ENCODE peak calls at places on chromosomes 12 and 14, in five cellular contexts. One of them, this sample, is unnamed.

GRCh38 chr12:47317182-47317915 is 237.6 kb upstream of the AMIGO2 start:
- DNase-seq in GM06990: peak
- DNase-seq in HL-60: no peak
- DNase-seq in astrocyte of the spinal cord: no peak
- DNase-seq in thoracic aorta: no peak
- DNase-seq in this sample: peak

GRCh38 chr12:19654630-19655384 is 215.5 kb downstream of the AEBP2 start:
- DNase-seq in GM06990: no peak
- DNase-seq in astrocyte of the spinal cord: peak
- DNase-seq in HL-60: no peak
- DNase-seq in thoracic aorta: no peak
- DNase-seq in this sample: no peak

GRCh38 chr14:71319646-71320045 is 412.4 kb downstream of the PCNX1 start:
- DNase-seq in GM06990: no peak
- DNase-seq in HL-60: no peak
- DNase-seq in astrocyte of the spinal cord: no peak
- DNase-seq in thoracic aorta: no peak
- DNase-seq in this sample: no peak

GRCh38 chr12:101655400-101655799 is 42.0 kb upstream of the CHPT1 start:
- DNase-seq in GM06990: no peak
- DNase-seq in astrocyte of the spinal cord: no peak
- DNase-seq in HL-60: no peak
- DNase-seq in thoracic aorta: no peak
- DNase-seq in this sample: no peak

GRCh38 chr12:68539615-68539952 is 71.1 kb upstream of the RAP1B start:
- DNase-seq in thoracic aorta: no peak
- DNase-seq in astrocyte of the spinal cord: no peak
- DNase-seq in GM06990: no peak
- DNase-seq in HL-60: no peak
- DNase-seq in this sample: no peak

GRCh38 chr12:96329545-96329944 is 70.7 kb downstream of the CDK17 start:
- DNase-seq in HL-60: no peak
- DNase-seq in GM06990: no peak
- DNase-seq in thoracic aorta: no peak
- DNase-seq in astrocyte of the spinal cord: no peak
- DNase-seq in this sample: no peak

GRCh38 chr12:89695100-89695499 is 13.5 kb downstream of the ATP2B1 start:
- DNase-seq in HL-60: no peak
- DNase-seq in astrocyte of the spinal cord: peak
- DNase-seq in thoracic aorta: no peak
- DNase-seq in GM06990: no peak
- DNase-seq in this sample: no peak

GRCh38 chr12:64518396-64518795 is 66.5 kb downstream of the TBK1 start:
- DNase-seq in GM06990: no peak
- DNase-seq in thoracic aorta: no peak
- DNase-seq in HL-60: no peak
- DNase-seq in astrocyte of the spinal cord: no peak
- DNase-seq in this sample: no peak

GRCh38 chr12:95230313-95230712 is 12.7 kb downstream of the VEZT start:
- DNase-seq in GM06990: no peak
- DNase-seq in thoracic aorta: no peak
- DNase-seq in HL-60: no peak
- DNase-seq in astrocyte of the spinal cord: no peak
- DNase-seq in this sample: no peak

GRCh38 chr12:108175310-108175709 is 46.2 kb downstream of the WSCD2 start:
- DNase-seq in astrocyte of the spinal cord: no peak
- DNase-seq in thoracic aorta: no peak
- DNase-seq in HL-60: no peak
- DNase-seq in GM06990: no peak
- DNase-seq in this sample: no peak

DNA sequence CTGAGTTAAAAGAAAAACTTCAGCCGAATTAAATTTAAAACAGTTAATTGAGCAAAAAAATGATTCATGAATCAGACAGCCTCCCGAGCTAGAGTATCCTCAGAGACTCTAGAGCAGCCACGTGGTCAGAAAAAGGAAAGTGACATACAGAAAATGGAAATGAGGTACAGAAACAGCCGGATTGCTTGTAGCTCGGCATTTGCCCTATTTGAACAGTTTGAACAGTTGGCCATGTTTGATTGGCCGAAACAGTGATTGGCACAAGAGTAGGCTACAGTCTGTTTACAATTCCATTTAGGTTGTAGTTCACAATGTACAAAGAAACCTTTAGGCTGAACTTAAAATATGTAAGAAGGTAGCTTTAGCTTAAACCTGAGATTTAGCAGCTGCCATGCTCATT is 12.9 kb upstream of the OXA1L start:
- DNase-seq in HL-60: no peak
- DNase-seq in GM06990: no peak
- DNase-seq in astrocyte of the spinal cord: no peak
- DNase-seq in thoracic aorta: no peak
- DNase-seq in this sample: peak
- H3K4me3 ChIP-seq in HL-60: no peak
- H3K4me3 ChIP-seq in GM06990: no peak
- H3K4me3 ChIP-seq in astrocyte of the spinal cord: no peak
- H3K4me3 ChIP-seq in thoracic aorta: no peak
- H3K4me3 ChIP-seq in this sample: no peak

DNA sequence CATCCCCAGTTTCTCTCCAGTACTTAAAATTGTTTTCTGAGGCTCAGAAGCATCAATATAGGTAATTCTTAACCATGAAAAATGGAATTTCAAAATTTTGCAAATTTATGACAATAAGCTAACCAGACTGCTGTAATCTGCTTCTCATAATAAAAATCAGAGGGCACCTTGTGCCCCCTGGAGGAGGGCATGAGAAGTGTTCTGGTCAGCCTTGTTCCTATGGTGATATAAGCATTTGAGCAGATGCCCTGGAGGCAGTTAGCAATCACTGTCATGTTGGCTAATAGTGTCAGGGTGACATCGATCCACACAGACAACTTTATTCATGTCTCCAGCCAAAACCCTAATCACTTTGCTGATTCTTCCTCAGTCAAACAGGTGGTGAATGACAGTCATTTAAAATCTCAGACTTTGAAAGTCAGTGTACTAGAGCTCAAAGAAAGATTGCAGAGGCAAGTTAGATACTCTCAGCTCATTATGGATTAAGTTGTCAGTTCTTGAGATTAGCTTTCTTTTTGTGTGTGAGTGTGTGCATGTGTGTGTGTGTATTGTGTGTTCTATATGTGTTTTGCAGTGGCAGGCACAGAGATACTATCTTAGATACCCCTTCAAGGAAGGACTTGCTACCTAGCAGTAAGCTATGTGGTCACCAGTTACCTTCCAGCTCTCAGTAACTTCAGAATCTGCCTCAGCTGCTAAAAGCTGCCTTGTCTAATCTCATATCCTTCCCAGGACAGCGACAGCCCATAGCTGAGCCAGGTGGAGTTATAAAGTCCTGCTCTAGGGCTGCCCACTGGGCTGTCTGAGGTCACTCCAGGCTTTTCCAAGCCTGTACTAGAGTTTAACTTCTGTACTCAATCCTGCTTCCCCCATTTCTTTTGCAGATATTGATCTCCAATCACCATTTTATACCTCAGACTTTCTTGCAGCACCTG is 942.8 kb downstream of the GALC start:
- DNase-seq in GM06990: no peak
- DNase-seq in astrocyte of the spinal cord: peak
- DNase-seq in HL-60: peak
- DNase-seq in thoracic aorta: no peak
- DNase-seq in this sample: no peak
- TF ChIP-seq CTCF in GM06990: no peak
- TF ChIP-seq CTCF in astrocyte of the spinal cord: peak
- TF ChIP-seq CTCF in HL-60: peak
- TF ChIP-seq CTCF in thoracic aorta: no peak
- TF ChIP-seq CTCF in this sample: peak

DNA sequence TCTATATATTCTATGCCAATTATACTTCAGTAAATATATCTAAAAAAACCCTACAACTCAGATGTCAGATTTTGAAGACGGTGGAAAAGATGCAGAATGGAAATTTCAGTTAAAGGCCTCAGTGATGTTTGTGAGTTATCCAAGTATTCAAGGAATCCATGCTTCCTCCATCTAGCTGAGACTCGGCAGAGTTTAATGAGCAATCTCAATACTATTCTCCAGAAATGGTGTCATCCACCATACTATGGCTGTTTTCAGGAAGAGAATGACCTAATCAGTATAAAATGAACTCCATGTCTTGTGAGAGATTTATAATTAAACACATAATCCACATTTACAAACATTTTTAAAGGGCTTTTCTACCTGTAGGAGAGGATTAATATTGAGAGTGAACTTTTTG is 66.0 kb downstream of the KLHL28 start:
- DNase-seq in GM06990: no peak
- DNase-seq in astrocyte of the spinal cord: peak
- DNase-seq in thoracic aorta: no peak
- DNase-seq in HL-60: no peak
- DNase-seq in this sample: no peak
- H3K4me3 ChIP-seq in GM06990: no peak
- H3K4me3 ChIP-seq in astrocyte of the spinal cord: no peak
- H3K4me3 ChIP-seq in thoracic aorta: no peak
- H3K4me3 ChIP-seq in HL-60: no peak
- H3K4me3 ChIP-seq in this sample: no peak

GRCh38 chr12:52084491-52085231 is 5.2 kb downstream of the SMIM41 start:
- DNase-seq in GM06990: no peak
- DNase-seq in thoracic aorta: no peak
- DNase-seq in astrocyte of the spinal cord: no peak
- DNase-seq in HL-60: no peak
- DNase-seq in this sample: no peak

GRCh38 chr12:52082026-52082667 is 2.6 kb downstream of the SMIM41 start:
- DNase-seq in HL-60: no peak
- DNase-seq in thoracic aorta: no peak
- DNase-seq in astrocyte of the spinal cord: no peak
- DNase-seq in GM06990: no peak
- DNase-seq in this sample: no peak

GRCh38 chr12:52082668-52082987 is 3.1 kb downstream of the SMIM41 start:
- DNase-seq in GM06990: no peak
- DNase-seq in thoracic aorta: no peak
- DNase-seq in astrocyte of the spinal cord: no peak
- DNase-seq in HL-60: no peak
- DNase-seq in this sample: no peak

GRCh38 chr12:52082988-52083637 is 3.6 kb downstream of the SMIM41 start:
- DNase-seq in astrocyte of the spinal cord: peak
- DNase-seq in GM06990: peak
- DNase-seq in HL-60: no peak
- DNase-seq in thoracic aorta: no peak
- DNase-seq in this sample: no peak

DNA sequence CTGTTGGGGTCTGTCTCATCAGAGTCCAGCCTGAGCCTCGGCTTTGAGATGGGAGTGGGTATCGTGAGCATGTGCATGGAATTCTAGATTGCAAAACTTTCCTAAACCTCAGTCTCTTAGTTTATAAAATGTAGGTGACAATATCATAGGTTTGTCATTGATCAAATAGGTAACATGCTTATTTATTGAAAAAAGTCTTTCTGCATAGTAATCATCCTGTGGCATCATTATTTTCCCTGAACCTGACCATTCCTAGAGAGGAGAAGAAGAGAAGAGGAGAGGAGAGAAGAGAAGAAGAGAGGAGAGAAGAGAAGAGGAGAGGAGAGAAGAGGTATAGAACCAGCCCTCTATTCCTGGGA is 4.1 kb downstream of the SMIM41 start:
- DNase-seq in thoracic aorta: no peak
- DNase-seq in GM06990: no peak
- DNase-seq in astrocyte of the spinal cord: no peak
- DNase-seq in HL-60: no peak
- DNase-seq in this sample: no peak
- TF ChIP-seq CTCF in thoracic aorta: no peak
- TF ChIP-seq CTCF in GM06990: no peak
- TF ChIP-seq CTCF in astrocyte of the spinal cord: no peak
- TF ChIP-seq CTCF in HL-60: no peak
- TF ChIP-seq CTCF in this sample: no peak

GRCh38 chr12:80190001-80190400 is 90.7 kb downstream of the OTOGL start:
- DNase-seq in HL-60: no peak
- DNase-seq in astrocyte of the spinal cord: no peak
- DNase-seq in GM06990: no peak
- DNase-seq in thoracic aorta: no peak
- DNase-seq in this sample: no peak
- H3K4me3 ChIP-seq in HL-60: no peak
- H3K4me3 ChIP-seq in astrocyte of the spinal cord: no peak
- H3K4me3 ChIP-seq in GM06990: no peak
- H3K4me3 ChIP-seq in thoracic aorta: no peak
- H3K4me3 ChIP-seq in this sample: no peak

GRCh38 chr14:30445852-30446251 is 113.1 kb upstream of the G2E3 start:
- DNase-seq in HL-60: no peak
- DNase-seq in thoracic aorta: no peak
- DNase-seq in astrocyte of the spinal cord: no peak
- DNase-seq in GM06990: no peak
- DNase-seq in this sample: no peak
- TF ChIP-seq CTCF in HL-60: no peak
- TF ChIP-seq CTCF in thoracic aorta: no peak
- TF ChIP-seq CTCF in astrocyte of the spinal cord: no peak
- TF ChIP-seq CTCF in GM06990: no peak
- TF ChIP-seq CTCF in this sample: no peak

GRCh38 chr14:54798465-54799124 is 104.0 kb downstream of the GCH1 start:
- DNase-seq in thoracic aorta: no peak
- DNase-seq in GM06990: no peak
- DNase-seq in HL-60: no peak
- DNase-seq in astrocyte of the spinal cord: no peak
- DNase-seq in this sample: no peak
- H3K4me3 ChIP-seq in thoracic aorta: no peak
- H3K4me3 ChIP-seq in GM06990: no peak
- H3K4me3 ChIP-seq in HL-60: no peak
- H3K4me3 ChIP-seq in astrocyte of the spinal cord: no peak
- H3K4me3 ChIP-seq in this sample: no peak

This sample was measured in GM12864.